ENCODE peak calls at places on chromosomes 12 and 14, in five cellular contexts. F is stomach, R is H1, T is upper lobe of right lung, G is thoracic aorta. K is an unnamed sample. For H3K4me1, the result is how much of the 10 kb centered on the place peaks cover.

GRCh38 chr14:105374389-105374788 is 23.9 kb upstream of the TEX22 start:
- DNase-seq in F (no peak), R (no peak), T (no peak), G (no peak), K (no peak)

GRCh38 chr14:63800651-63801385 is 52.0 kb upstream of the SYNE2 start:
- DNase-seq in F (no peak), R (no peak), T (no peak), G (no peak), K (no peak)

GRCh38 chr12:130478786-130479185 is 141.1 kb downstream of the PIWIL1 start:
- DNase-seq in F (no peak), R (no peak), T (no peak), G (no peak), K (no peak)

GRCh38 chr14:74921053-74921620 is 1.9 kb downstream of the RPS6KL1 start:
- DNase-seq in F (no peak), R (no peak), T (no peak), G (no peak), K (peak)

GRCh38 chr12:81502912-81503695 is 256.0 kb downstream of the PPFIA2 start:
- DNase-seq in F (no peak), R (no peak), T (no peak), G (no peak), K (no peak)

GRCh38 chr12:18700254-18700653 is 37.6 kb downstream of the PLCZ1 start:
- DNase-seq in F (no peak), R (no peak), T (no peak), G (no peak), K (no peak)

GRCh38 chr12:106170285-106170684 is 31.5 kb upstream of the NUAK1 start:
- DNase-seq in F (no peak), R (no peak), T (no peak), G (no peak), K (no peak)

GRCh38 chr14:60724080-60724618 is at the start of gene SIX4:
- DNase-seq in F (peak), R (peak), T (peak), G (peak), K (peak)

GRCh38 chr12:114321524-114321923 is 84.4 kb downstream of the TBX5 start:
- DNase-seq in F (no peak), R (no peak), T (no peak), G (no peak), K (no peak)

GRCh38 chr12:109715310-109716091 is 1.9 kb downstream of the FAM222A start:
- DNase-seq in F (peak), R (no peak), T (no peak), G (no peak), K (no peak)

GRCh38 chr14:51507556-51508511 is 143.9 kb upstream of the FRMD6 start:
- DNase-seq in F (no peak), R (no peak), T (peak), G (peak), K (peak)

GRCh38 chr14:44988694-44989093 is 26.7 kb downstream of the TOGARAM1 start:
- DNase-seq in F (no peak), R (no peak), T (no peak), G (no peak), K (no peak)

GRCh38 chr14:104436047-104436531 is 143.5 kb upstream of the C14orf180 start:
- DNase-seq in F (peak), R (no peak), T (peak), G (no peak), K (peak)

GRCh38 chr12:69065804-69066203 is 132.8 kb upstream of the CPM start:
- DNase-seq in F (no peak), R (no peak), T (no peak), G (no peak), K (no peak)

GRCh38 chr12:109738209-109738608 is 24.6 kb downstream of the FAM222A start:
- DNase-seq in F (peak), R (no peak), T (no peak), G (no peak), K (peak)

GRCh38 chr12:89833337-89834252 is 125.0 kb upstream of the ATP2B1 start:
- DNase-seq in F (no peak), R (no peak), T (no peak), G (no peak), K (no peak)

GRCh38 chr12:18457362-18457761 is 196.0 kb downstream of the PIK3C2G start:
- DNase-seq in F (no peak), R (no peak), T (no peak), G (no peak), K (no peak)

GRCh38 chr12:101045486-101046474 is 164.3 kb downstream of the SLC5A8 start:
- DNase-seq in F (no peak), R (no peak), T (no peak), G (no peak), K (peak)

DNA sequence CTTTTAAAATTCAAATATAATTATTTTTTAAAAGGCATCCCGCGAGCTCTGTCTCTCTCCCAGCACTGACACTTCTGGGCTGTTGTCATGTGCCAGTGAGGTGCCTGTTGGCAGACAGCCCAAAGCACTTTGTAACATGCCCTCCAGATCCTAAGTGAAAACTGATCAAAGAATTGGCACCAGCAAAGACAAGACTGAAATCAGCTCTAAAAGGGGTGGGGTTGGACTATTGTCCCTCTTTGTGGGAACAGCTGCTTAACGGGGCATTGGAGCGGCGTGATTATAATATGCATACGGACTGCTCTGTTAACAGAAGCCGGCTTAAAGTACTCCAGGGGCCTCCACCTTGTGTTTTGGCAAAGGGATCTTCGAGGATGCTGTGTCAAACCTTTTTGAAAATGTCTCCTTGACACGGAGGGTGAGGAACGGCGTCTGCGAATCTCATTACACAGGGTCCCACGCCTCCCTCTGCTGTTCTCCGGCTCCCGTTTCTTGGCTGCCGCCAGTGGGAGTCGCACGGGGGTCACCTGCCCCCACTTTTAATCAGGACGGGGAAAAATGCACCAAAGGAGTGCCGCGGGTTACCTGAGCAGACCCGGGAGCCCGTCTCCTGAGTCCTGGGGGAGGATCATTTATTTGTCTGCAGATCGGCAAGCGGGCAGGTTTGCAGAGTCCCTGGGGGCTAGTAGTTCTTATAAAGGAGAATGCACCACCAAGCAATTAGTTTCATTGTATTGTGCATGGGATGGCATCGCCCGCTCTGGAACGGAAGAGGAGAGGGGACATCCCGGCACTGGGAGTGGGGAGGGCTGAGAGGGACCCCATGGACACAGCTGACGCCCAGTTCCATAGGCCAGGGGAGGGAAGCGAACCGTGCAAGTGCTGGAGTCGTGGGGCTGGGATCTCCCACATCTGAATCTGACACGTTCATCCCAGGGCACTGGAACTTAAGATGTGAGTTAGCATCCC is 44.3 kb downstream of the SPRING1 start:
- DNase-seq in F (peak), R (no peak), T (no peak), G (no peak), K (no peak)
- TF ChIP-seq CTCF in F (no peak), R (no peak), T (no peak), G (no peak), K (no peak)

GRCh38 chr14:49868720-49869114 is 16.1 kb upstream of the NEMF start:
- DNase-seq in F (no peak), R (no peak), T (no peak), G (no peak), K (no peak)
- H3K4me1 ChIP-seq in F (under half), R (under half), T (under half), G (under half), K (under half)

GRCh38 chr14:62018606-62019005 is 256.4 kb downstream of the SNAPC1 start:
- DNase-seq in F (no peak), R (no peak), T (no peak), G (no peak), K (no peak)
- H3K27ac ChIP-seq in F (no peak), R (no peak), T (no peak), G (no peak), K (no peak)

DNA sequence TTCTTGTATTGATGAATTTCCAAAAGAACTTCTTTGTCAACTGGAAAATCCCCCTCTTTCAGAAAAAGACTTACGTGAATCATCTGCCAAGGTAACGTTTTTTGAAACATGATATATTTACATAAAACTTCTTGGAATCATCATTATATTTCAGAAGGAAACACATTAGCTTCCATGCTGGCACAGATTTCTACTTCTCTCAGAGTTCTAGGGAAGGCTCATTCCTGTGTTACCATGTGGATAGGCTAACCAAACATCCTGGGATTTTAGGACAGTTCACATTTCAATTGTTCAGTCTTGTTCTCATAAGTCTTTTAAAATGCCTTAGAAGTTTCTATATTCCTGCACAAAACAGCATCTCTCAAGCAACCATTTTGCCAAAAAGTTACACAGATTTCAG is 120.2 kb upstream of the NEDD1 start:
- DNase-seq in F (no peak), R (no peak), T (no peak), G (no peak), K (no peak)
- TF ChIP-seq CTCF in F (no peak), R (no peak), T (no peak), G (no peak), K (no peak)

GRCh38 chr12:122081108-122081696 is 2.6 kb downstream of the MLXIP start:
- DNase-seq in F (no peak), R (no peak), T (no peak), G (no peak), K (peak)
- H3K4me1 ChIP-seq in F (under half), R (under half), T (under half), G (under half), K (under half)

GRCh38 chr14:73747386-73748211 is 33.4 kb upstream of the PNMA1 start:
- DNase-seq in F (no peak), R (no peak), T (no peak), G (no peak), K (no peak)
- H3K27ac ChIP-seq in F (peak), R (no peak), T (peak), G (peak), K (no peak)

DNA sequence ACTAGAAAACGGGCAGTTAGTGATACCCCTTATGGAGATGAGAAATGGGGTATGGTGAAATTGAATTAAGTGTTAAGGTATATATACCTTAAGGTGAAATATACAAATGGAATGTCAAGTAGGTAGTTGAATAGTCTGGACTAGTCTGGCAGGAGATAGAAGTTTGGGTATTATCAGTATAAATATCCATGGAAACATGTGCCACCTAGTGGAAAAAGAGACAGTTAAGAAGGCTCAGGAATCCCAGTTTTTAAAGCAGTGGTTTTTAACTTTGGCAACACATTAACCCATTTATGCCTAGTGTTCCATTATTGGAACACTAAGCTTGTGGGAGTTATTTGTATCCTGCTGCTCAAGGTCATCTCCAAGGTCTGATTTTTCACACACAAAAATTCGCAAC is 38.6 kb upstream of the TPH2 start:
- DNase-seq in F (no peak), R (no peak), T (no peak), G (no peak), K (no peak)
- TF ChIP-seq CTCF in F (no peak), R (no peak), T (no peak), G (no peak), K (no peak)

K was measured in pancreas.